ENCODE peak calls at places on chromosomes 3 and 15, in five cellular contexts. G, D, R, Z and P are unnamed samples.

GRCh38 chr3:123584988-123585937 is at the start of gene HACD2:
- DNase-seq in G (peak), Z (peak), D (peak), R (peak), P (peak)

GRCh38 chr3:58130591-58130990 is 80.2 kb downstream of the DNASE1L3 start:
- DNase-seq in Z (no peak), G (no peak), D (no peak), R (no peak), P (no peak)

GRCh38 chr15:89575656-89576416 is 567 bp downstream of the TICRR start:
- DNase-seq in Z (no peak), G (peak), D (no peak), R (peak), P (peak)

GRCh38 chr15:78761891-78762385 is 49.3 kb downstream of the ADAMTS7 start:
- DNase-seq in R (no peak), Z (no peak), G (no peak), D (no peak), P (no peak)

GRCh38 chr15:99452728-99453643 is 112.8 kb upstream of the MEF2A start:
- DNase-seq in Z (no peak), D (peak), R (no peak), G (peak), P (peak)

GRCh38 chr3:38763569-38763968 is 52.4 kb downstream of the SCN10A start:
- DNase-seq in D (no peak), R (no peak), Z (no peak), G (no peak), P (no peak)

GRCh38 chr3:185656321-185656840 is 70.3 kb downstream of the SENP2 start:
- DNase-seq in D (peak), R (peak), G (peak), Z (no peak), P (no peak)

GRCh38 chr15:74274485-74275038 is 38.4 kb downstream of the CCDC33 start:
- DNase-seq in R (no peak), D (no peak), G (no peak), Z (no peak), P (no peak)

GRCh38 chr15:93066103-93066725 is 22.8 kb downstream of the RGMA start:
- DNase-seq in R (no peak), Z (no peak), G (no peak), D (no peak), P (peak)

GRCh38 chr15:92647467-92648163 is 8.0 kb downstream of the FAM174B start:
- DNase-seq in G (no peak), R (no peak), Z (no peak), D (no peak), P (no peak)

GRCh38 chr15:55250392-55250791 is 39.2 kb downstream of the RAB27A start:
- DNase-seq in Z (no peak), R (peak), D (peak), G (peak), P (no peak)

GRCh38 chr3:170458285-170458684 is 39.6 kb downstream of the CLDN11 start:
- DNase-seq in R (peak), G (no peak), D (no peak), Z (no peak), P (no peak)

GRCh38 chr15:68874788-68875187 is 54.1 kb upstream of the ANP32A start:
- DNase-seq in G (no peak), Z (no peak), R (no peak), D (no peak), P (no peak)

GRCh38 chr15:55683366-55683765 is 59.6 kb downstream of the PRTG start:
- DNase-seq in R (peak), Z (no peak), D (peak), G (peak), P (no peak)

GRCh38 chr3:125401402-125401801 is 26.3 kb upstream of the ZNF148 start:
- DNase-seq in G (peak), R (no peak), D (no peak), Z (no peak), P (no peak)

GRCh38 chr15:58877999-58878825 is 55.3 kb downstream of the SLTM start:
- DNase-seq in G (no peak), Z (no peak), D (no peak), R (no peak), P (no peak)

GRCh38 chr3:156389151-156389760 is 165.7 kb downstream of the SSR3 start:
- DNase-seq in G (no peak), Z (no peak), D (no peak), R (no peak), P (no peak)

GRCh38 chr3:36923981-36924747 is 20.7 kb downstream of the TRANK1 start:
- DNase-seq in R (no peak), Z (no peak), D (no peak), G (no peak), P (no peak)

GRCh38 chr3:118641608-118642007 is 393.0 kb downstream of the IGSF11 start:
- DNase-seq in Z (no peak), G (no peak), D (no peak), R (peak), P (no peak)

GRCh38 chr3:186775999-186776398 is 7.4 kb upstream of the EIF4A2 start:
- DNase-seq in R (no peak), Z (no peak), G (no peak), D (peak), P (no peak)
- TF ChIP-seq CTCF in R (no peak), Z (no peak), G (no peak), D (peak), P (no peak)

GRCh38 chr15:101250331-101250730 is 1.5 kb downstream of the CHSY1 start:
- DNase-seq in Z (no peak), D (peak), R (peak), G (peak), P (no peak)
- TF ChIP-seq CTCF in Z (no peak), D (no peak), R (peak), G (no peak), P (no peak)

GRCh38 chr3:60650171-60650570 is 601.1 kb downstream of the FHIT start:
- DNase-seq in R (no peak), G (no peak), Z (no peak), D (no peak), P (no peak)
- TF ChIP-seq CTCF in R (no peak), G (no peak), Z (no peak), D (no peak), P (no peak)

GRCh38 chr3:27141668-27142067 is 227.5 kb downstream of the NEK10 start:
- DNase-seq in G (no peak), Z (no peak), R (no peak), D (no peak), P (no peak)
- TF ChIP-seq CTCF in G (no peak), Z (no peak), R (no peak), D (no peak), P (no peak)

GRCh38 chr3:138834359-138835176 is at the start of gene PIK3CB:
- DNase-seq in G (peak), R (peak), Z (peak), D (peak), P (peak)
- TF ChIP-seq CTCF in G (peak), R (peak), Z (no peak), D (no peak), P (peak)